ENCODE peak calls at places on chromosomes 5 and 9, in four cellular contexts. O is NCI-H774, Y is GM04504, E is iPS-NIHi11. R is an unnamed sample.

GRCh38 chr9:114046876-114047275 is 31.2 kb downstream of the AMBP start:
- DNase-seq in Y (peak), O (no peak), E (no peak), R (no peak)

GRCh38 chr5:178436326-178436940 is 153.8 kb downstream of the COL23A1 start:
- DNase-seq in O (no peak), Y (no peak), E (no peak), R (no peak)

GRCh38 chr5:23208959-23209431 is 298.4 kb upstream of the PRDM9 start:
- DNase-seq in O (peak), Y (no peak), E (peak), R (peak)

GRCh38 chr5:4095918-4096630 is 500.4 kb downstream of the IRX1 start:
- DNase-seq in Y (no peak), O (no peak), E (no peak), R (no peak)

GRCh38 chr9:132644251-132644650 is 25.5 kb downstream of the DDX31 start:
- DNase-seq in E (peak), O (no peak), Y (no peak), R (no peak)

GRCh38 chr5:173243808-173244305 is 8.9 kb upstream of the NKX2-5 start:
- DNase-seq in O (no peak), Y (no peak), E (no peak), R (no peak)

GRCh38 chr5:177124486-177124991 is 9.0 kb upstream of the NSD1 start:
- DNase-seq in E (peak), Y (no peak), O (no peak), R (no peak)

GRCh38 chr9:115671236-115671770 is 482.3 kb upstream of the PAPPA start:
- DNase-seq in E (no peak), O (no peak), Y (no peak), R (no peak)